ENCODE peak calls at places on chromosome 22, in five cellular contexts. I is K562, Z is H1, P is GM12878, H is HepG2. D is an unnamed sample.

GRCh38 chr22:32531955-32532818 is 57.6 kb downstream of the FBXO7 start:
- DNase-seq in I (peak; percentile 69), Z (peak; percentile 62), P (no peak), H (peak; percentile 87), D (no peak)

GRCh38 chr22:50151571-50152537 is 18.7 kb upstream of the PANX2 start:
- DNase-seq in Z (no peak), P (no peak), H (no peak), I (no peak), D (no peak)

GRCh38 chr22:47572443-47572842 is 810.0 kb downstream of the TBC1D22A start:
- DNase-seq in I (no peak), P (no peak), H (no peak), Z (no peak), D (no peak)

GRCh38 chr22:19169002-19169946 is 9.3 kb downstream of the SLC25A1 start:
- DNase-seq in P (no peak), H (no peak), Z (no peak), I (peak; percentile 83), D (no peak)

GRCh38 chr22:38162881-38163843 is 18.5 kb downstream of the PLA2G6 start:
- DNase-seq in H (no peak), I (no peak), Z (no peak), P (no peak), D (no peak)

GRCh38 chr22:35914665-35915476 is 113.8 kb downstream of the RBFOX2 start:
- DNase-seq in P (no peak), I (peak; percentile 71), H (peak; percentile 91), Z (peak; percentile 50), D (peak; percentile 80)

GRCh38 chr22:26689553-26690301 is 32.3 kb downstream of the MIAT start:
- DNase-seq in P (no peak), I (no peak), Z (no peak), H (no peak), D (no peak)

GRCh38 chr22:47057916-47058585 is 295.6 kb downstream of the TBC1D22A start:
- DNase-seq in H (no peak), P (no peak), Z (no peak), I (no peak), D (no peak)

GRCh38 chr22:46287873-46288751 is 8.6 kb upstream of the GTSE1 start:
- DNase-seq in P (peak; percentile 38), Z (no peak), H (no peak), I (no peak), D (no peak)

GRCh38 chr22:37551981-37552380 is 8.3 kb upstream of the CDC42EP1 start:
- DNase-seq in P (no peak), I (no peak), Z (no peak), H (no peak), D (no peak)

GRCh38 chr22:36193577-36193976 is 8.0 kb downstream of the APOL4 start:
- DNase-seq in H (no peak), I (no peak), P (no peak), Z (no peak), D (no peak)

GRCh38 chr22:23815781-23816551 is 22.8 kb downstream of the DERL3 start:
- DNase-seq in H (no peak), P (no peak), I (no peak), Z (no peak), D (no peak)

GRCh38 chr22:23110190-23110921 is 31.4 kb downstream of the RSPH14 start:
- DNase-seq in P (no peak), I (no peak), Z (no peak), H (no peak), D (no peak)

GRCh38 chr22:41526802-41527799 is 17.2 kb downstream of the POLR3H start:
- DNase-seq in H (no peak), Z (no peak), P (no peak), I (peak; percentile 74), D (no peak)

GRCh38 chr22:20588092-20588842 is 80.9 kb downstream of the MED15 start:
- DNase-seq in P (no peak), Z (no peak), I (no peak), H (no peak), D (no peak)

GRCh38 chr22:27663812-27664211 is 137.7 kb downstream of the MN1 start:
- DNase-seq in P (no peak), H (no peak), I (no peak), Z (no peak), D (no peak)

GRCh38 chr22:20859615-20860014 is 808 bp downstream of the SNAP29 start:
- DNase-seq in H (no peak), I (peak; percentile 58), Z (no peak), P (no peak), D (no peak)

GRCh38 chr22:41976961-41977566 is 7.8 kb downstream of the SEPTIN3 start:
- DNase-seq in Z (no peak), I (no peak), H (no peak), P (no peak), D (no peak)

GRCh38 chr22:37485006-37485713 is 1.0 kb downstream of the MFNG start:
- DNase-seq in Z (no peak), I (no peak), H (no peak), P (no peak), D (no peak)

GRCh38 chr22:17303840-17304779 is 65.2 kb upstream of the CECR2 start:
- DNase-seq in Z (no peak), H (no peak), P (peak; percentile 77), I (no peak), D (no peak)

GRCh38 chr22:19620742-19621371 is 93.4 kb upstream of the SEPTIN5 start:
- DNase-seq in Z (no peak), H (no peak), I (no peak), P (no peak), D (no peak)

GRCh38 chr22:49959782-49960158 is 802 bp upstream of the PIM3 start:
- DNase-seq in P (no peak), H (peak; percentile 74), Z (no peak), I (no peak), D (no peak)

GRCh38 chr22:46245515-46245914 is 4.6 kb downstream of the CDPF1 start:
- DNase-seq in H (no peak), I (no peak), P (no peak), Z (no peak), D (no peak)

GRCh38 chr22:18973264-18974031 is 37.4 kb upstream of the PRODH start:
- DNase-seq in I (no peak), Z (no peak), H (no peak), P (no peak), D (no peak)

GRCh38 chr22:21450858-21451331 is 16.3 kb upstream of the TMEM191C start:
- DNase-seq in I (no peak), H (no peak), P (no peak), Z (no peak), D (no peak)

GRCh38 chr22:46339956-46340355 is 4.4 kb downstream of the TRMU start:
- DNase-seq in H (no peak), Z (no peak), I (no peak), P (no peak), D (no peak)

GRCh38 chr22:37113757-37114156 is 4.2 kb upstream of the TMPRSS6 start:
- DNase-seq in I (no peak), P (no peak), Z (no peak), H (no peak), D (no peak)

GRCh38 chr22:35102663-35103062 is 36.7 kb downstream of the ISX start:
- DNase-seq in I (peak; percentile 15), H (no peak), P (no peak), Z (peak; percentile 39), D (no peak)

GRCh38 chr22:42384506-42384905 is 47.7 kb downstream of the NFAM1 start:
- DNase-seq in I (no peak), P (no peak), H (no peak), Z (no peak), D (no peak)

GRCh38 chr22:43867839-43868652 is 5.7 kb upstream of the SULT4A1 start:
- DNase-seq in P (no peak), Z (peak; percentile 71), I (peak; percentile 44), H (no peak), D (no peak)
- TF ChIP-seq CEBPB in P (no peak), Z (no peak), I (no peak), H (no peak), D (no peak)

GRCh38 chr22:29691636-29692326 is 28.0 kb upstream of the CABP7 start:
- DNase-seq in Z (peak; percentile 66), I (no peak), H (no peak), P (no peak), D (no peak)
- TF ChIP-seq SRF in Z (no peak), I (no peak), H (no peak), P (no peak), D (no peak)

DNA sequence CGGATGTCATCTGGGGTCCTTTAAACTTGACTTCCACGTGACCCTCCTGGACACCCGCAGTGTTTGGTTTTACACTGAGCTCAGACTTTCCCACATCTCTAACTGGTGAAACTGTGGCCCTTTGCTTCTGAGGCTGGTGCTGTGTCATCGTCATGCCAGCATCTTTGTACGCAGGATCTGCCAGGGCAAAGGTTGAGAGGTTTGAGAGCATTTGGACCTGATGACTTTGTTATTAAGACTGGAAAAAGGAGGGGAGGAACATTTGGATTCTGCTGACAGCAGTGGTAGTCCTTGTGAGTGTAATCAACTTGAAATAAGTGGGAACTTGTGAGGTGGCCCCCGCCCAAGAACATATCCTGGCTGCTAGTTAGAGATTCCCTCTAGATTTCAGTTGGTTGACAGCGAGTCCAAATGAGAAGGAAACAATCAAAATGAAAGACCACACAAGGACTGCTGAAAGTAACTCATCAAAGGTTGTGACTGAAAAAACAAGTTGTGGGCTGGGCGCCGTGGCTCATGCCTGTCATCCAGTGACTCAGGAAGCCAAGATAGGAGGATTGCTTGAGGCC is 102.5 kb downstream of the KIAA1671 start:
- DNase-seq in H (no peak), Z (no peak), P (no peak), I (no peak), D (no peak)
- TF ChIP-seq CEBPB in H (no peak), Z (no peak), P (no peak), I (no peak), D (no peak)

GRCh38 chr22:48797731-48798130 is 1029.9 kb downstream of the BRD1 start:
- DNase-seq in H (no peak), Z (no peak), P (no peak), I (no peak), D (no peak)
- TF ChIP-seq SRF in H (no peak), Z (no peak), P (no peak), I (no peak), D (no peak)

D was measured in HCT116.